ENCODE peak calls at places on chromosomes 3 and 15, in eight cellular contexts. One of them, this sample, is unnamed.
A peak's percentile ranks its signal among the peaks of the same experiment; 100 is the strongest.

GRCh38 chr3:196754215-196754937 is 14.7 kb downstream of the PAK2 start:
- DNase-seq in WTC11: no peak
- DNase-seq in activated naive CD4-positive, alpha-beta T cell: no peak
- DNase-seq in mammary epithelial cell: no peak
- DNase-seq in HuH-7.5: peak; percentile 12
- DNase-seq in T-helper 9 cell: no peak
- DNase-seq in nephron progenitor cell: no peak
- DNase-seq in adrenal gland: no peak
- DNase-seq in this sample: no peak

GRCh38 chr3:189041482-189042090 is 130.2 kb upstream of the TPRG1 start:
- DNase-seq in HuH-7.5: peak; percentile 14
- DNase-seq in adrenal gland: peak; percentile 23
- DNase-seq in nephron progenitor cell: peak; percentile 42
- DNase-seq in mammary epithelial cell: peak; percentile 73
- DNase-seq in T-helper 9 cell: peak; percentile 55
- DNase-seq in WTC11: peak; percentile 67
- DNase-seq in activated naive CD4-positive, alpha-beta T cell: no peak
- DNase-seq in this sample: peak; percentile 76

GRCh38 chr3:38003371-38003816 is 12.8 kb downstream of the VILL start:
- DNase-seq in adrenal gland: peak; percentile 54
- DNase-seq in HuH-7.5: peak; percentile 77
- DNase-seq in T-helper 9 cell: peak; percentile 45
- DNase-seq in activated naive CD4-positive, alpha-beta T cell: no peak
- DNase-seq in nephron progenitor cell: peak; percentile 85
- DNase-seq in mammary epithelial cell: no peak
- DNase-seq in WTC11: peak; percentile 91
- DNase-seq in this sample: peak; percentile 55

GRCh38 chr3:73502609-73503560 is 121.9 kb downstream of the PDZRN3 start:
- DNase-seq in nephron progenitor cell: peak; percentile 78
- DNase-seq in HuH-7.5: peak; percentile 19
- DNase-seq in T-helper 9 cell: peak; percentile 31
- DNase-seq in activated naive CD4-positive, alpha-beta T cell: peak; percentile 4
- DNase-seq in adrenal gland: peak; percentile 68
- DNase-seq in WTC11: peak; percentile 70
- DNase-seq in mammary epithelial cell: peak; percentile 41
- DNase-seq in this sample: peak; percentile 14

GRCh38 chr3:43222594-43222993 is 63.7 kb upstream of the SNRK start:
- DNase-seq in WTC11: no peak
- DNase-seq in nephron progenitor cell: no peak
- DNase-seq in T-helper 9 cell: no peak
- DNase-seq in adrenal gland: no peak
- DNase-seq in mammary epithelial cell: no peak
- DNase-seq in activated naive CD4-positive, alpha-beta T cell: no peak
- DNase-seq in HuH-7.5: no peak
- DNase-seq in this sample: no peak

GRCh38 chr3:100073555-100074307 is 40.6 kb downstream of the FILIP1L start:
- DNase-seq in HuH-7.5: no peak
- DNase-seq in T-helper 9 cell: no peak
- DNase-seq in adrenal gland: no peak
- DNase-seq in mammary epithelial cell: no peak
- DNase-seq in activated naive CD4-positive, alpha-beta T cell: no peak
- DNase-seq in WTC11: peak; percentile 28
- DNase-seq in nephron progenitor cell: peak; percentile 30
- DNase-seq in this sample: no peak

GRCh38 chr3:73060302-73060723 is 1.1 kb upstream of the EBLN2 start:
- DNase-seq in WTC11: no peak
- DNase-seq in activated naive CD4-positive, alpha-beta T cell: no peak
- DNase-seq in T-helper 9 cell: no peak
- DNase-seq in mammary epithelial cell: no peak
- DNase-seq in adrenal gland: no peak
- DNase-seq in nephron progenitor cell: no peak
- DNase-seq in HuH-7.5: no peak
- DNase-seq in this sample: no peak

GRCh38 chr3:151210676-151211381 is 7.8 kb upstream of the GPR171 start:
- DNase-seq in adrenal gland: no peak
- DNase-seq in mammary epithelial cell: no peak
- DNase-seq in nephron progenitor cell: no peak
- DNase-seq in HuH-7.5: no peak
- DNase-seq in T-helper 9 cell: no peak
- DNase-seq in WTC11: no peak
- DNase-seq in activated naive CD4-positive, alpha-beta T cell: no peak
- DNase-seq in this sample: peak; percentile 16

GRCh38 chr3:61947456-61947855 is 386.1 kb downstream of the PTPRG start:
- DNase-seq in mammary epithelial cell: no peak
- DNase-seq in HuH-7.5: no peak
- DNase-seq in T-helper 9 cell: no peak
- DNase-seq in adrenal gland: no peak
- DNase-seq in activated naive CD4-positive, alpha-beta T cell: no peak
- DNase-seq in WTC11: no peak
- DNase-seq in nephron progenitor cell: no peak
- DNase-seq in this sample: no peak

GRCh38 chr3:127816783-127817182 is 5.5 kb downstream of the MGLL start:
- DNase-seq in WTC11: no peak
- DNase-seq in HuH-7.5: no peak
- DNase-seq in activated naive CD4-positive, alpha-beta T cell: no peak
- DNase-seq in adrenal gland: no peak
- DNase-seq in T-helper 9 cell: no peak
- DNase-seq in mammary epithelial cell: no peak
- DNase-seq in nephron progenitor cell: no peak
- DNase-seq in this sample: no peak

GRCh38 chr3:111955876-111956275 is 22.9 kb upstream of the ABHD10 start:
- DNase-seq in nephron progenitor cell: no peak
- DNase-seq in mammary epithelial cell: no peak
- DNase-seq in HuH-7.5: no peak
- DNase-seq in T-helper 9 cell: no peak
- DNase-seq in activated naive CD4-positive, alpha-beta T cell: no peak
- DNase-seq in adrenal gland: no peak
- DNase-seq in WTC11: no peak
- DNase-seq in this sample: no peak

GRCh38 chr3:187288176-187288893 is 3.2 kb downstream of the MASP1 start:
- DNase-seq in HuH-7.5: no peak
- DNase-seq in activated naive CD4-positive, alpha-beta T cell: no peak
- DNase-seq in adrenal gland: no peak
- DNase-seq in nephron progenitor cell: no peak
- DNase-seq in mammary epithelial cell: no peak
- DNase-seq in T-helper 9 cell: no peak
- DNase-seq in WTC11: no peak
- DNase-seq in this sample: no peak

GRCh38 chr15:45384700-45385099 is 6.4 kb upstream of the GATM start:
- DNase-seq in mammary epithelial cell: no peak
- DNase-seq in nephron progenitor cell: no peak
- DNase-seq in adrenal gland: no peak
- DNase-seq in activated naive CD4-positive, alpha-beta T cell: no peak
- DNase-seq in WTC11: no peak
- DNase-seq in T-helper 9 cell: no peak
- DNase-seq in HuH-7.5: no peak
- DNase-seq in this sample: no peak

GRCh38 chr15:94064676-94065313 is 166.6 kb upstream of the MCTP2 start:
- DNase-seq in mammary epithelial cell: peak; percentile 46
- DNase-seq in activated naive CD4-positive, alpha-beta T cell: no peak
- DNase-seq in nephron progenitor cell: no peak
- DNase-seq in T-helper 9 cell: no peak
- DNase-seq in WTC11: no peak
- DNase-seq in HuH-7.5: no peak
- DNase-seq in adrenal gland: no peak
- DNase-seq in this sample: no peak

GRCh38 chr3:100436951-100437350 is 35.6 kb downstream of the LNP1 start:
- DNase-seq in T-helper 9 cell: no peak
- DNase-seq in HuH-7.5: no peak
- DNase-seq in activated naive CD4-positive, alpha-beta T cell: no peak
- DNase-seq in mammary epithelial cell: no peak
- DNase-seq in nephron progenitor cell: no peak
- DNase-seq in WTC11: no peak
- DNase-seq in adrenal gland: no peak
- DNase-seq in this sample: no peak

GRCh38 chr3:45665101-45665572 is 24.1 kb upstream of the SACM1L start:
- DNase-seq in adrenal gland: peak; percentile 47
- DNase-seq in nephron progenitor cell: peak; percentile 20
- DNase-seq in T-helper 9 cell: peak; percentile 36
- DNase-seq in HuH-7.5: no peak
- DNase-seq in activated naive CD4-positive, alpha-beta T cell: no peak
- DNase-seq in mammary epithelial cell: peak; percentile 61
- DNase-seq in WTC11: peak; percentile 50
- DNase-seq in this sample: peak; percentile 42

GRCh38 chr3:133926736-133927542 is 31.3 kb upstream of the RAB6B start:
- DNase-seq in mammary epithelial cell: no peak
- DNase-seq in T-helper 9 cell: no peak
- DNase-seq in adrenal gland: no peak
- DNase-seq in activated naive CD4-positive, alpha-beta T cell: no peak
- DNase-seq in nephron progenitor cell: peak; percentile 25
- DNase-seq in HuH-7.5: peak; percentile 79
- DNase-seq in WTC11: peak; percentile 42
- DNase-seq in this sample: no peak

GRCh38 chr3:46904303-46905190 is 27.0 kb downstream of the PTH1R start:
- DNase-seq in WTC11: no peak
- DNase-seq in HuH-7.5: no peak
- DNase-seq in activated naive CD4-positive, alpha-beta T cell: no peak
- DNase-seq in adrenal gland: no peak
- DNase-seq in T-helper 9 cell: no peak
- DNase-seq in nephron progenitor cell: no peak
- DNase-seq in mammary epithelial cell: no peak
- DNase-seq in this sample: no peak

GRCh38 chr3:134474956-134475355 is 10.8 kb downstream of the ANAPC13 start:
- DNase-seq in T-helper 9 cell: no peak
- DNase-seq in nephron progenitor cell: no peak
- DNase-seq in HuH-7.5: no peak
- DNase-seq in WTC11: no peak
- DNase-seq in mammary epithelial cell: peak; percentile 35
- DNase-seq in activated naive CD4-positive, alpha-beta T cell: no peak
- DNase-seq in adrenal gland: no peak
- DNase-seq in this sample: no peak

GRCh38 chr15:76169792-76170425 is 110.1 kb downstream of the TMEM266 start:
- DNase-seq in mammary epithelial cell: no peak
- DNase-seq in nephron progenitor cell: no peak
- DNase-seq in WTC11: no peak
- DNase-seq in T-helper 9 cell: no peak
- DNase-seq in HuH-7.5: no peak
- DNase-seq in adrenal gland: no peak
- DNase-seq in activated naive CD4-positive, alpha-beta T cell: no peak
- DNase-seq in this sample: no peak

GRCh38 chr3:29384640-29385039 is 103.8 kb downstream of the RBMS3 start:
- DNase-seq in HuH-7.5: no peak
- DNase-seq in adrenal gland: no peak
- DNase-seq in activated naive CD4-positive, alpha-beta T cell: no peak
- DNase-seq in nephron progenitor cell: no peak
- DNase-seq in mammary epithelial cell: peak; percentile 70
- DNase-seq in WTC11: no peak
- DNase-seq in T-helper 9 cell: no peak
- DNase-seq in this sample: no peak

GRCh38 chr3:42936157-42936981 is 30.4 kb downstream of the ZNF662 start:
- DNase-seq in activated naive CD4-positive, alpha-beta T cell: no peak
- DNase-seq in adrenal gland: peak; percentile 55
- DNase-seq in T-helper 9 cell: no peak
- DNase-seq in mammary epithelial cell: no peak
- DNase-seq in WTC11: no peak
- DNase-seq in HuH-7.5: no peak
- DNase-seq in nephron progenitor cell: no peak
- DNase-seq in this sample: no peak

GRCh38 chr15:40092416-40093223 is 16.1 kb downstream of the BMF start:
- DNase-seq in nephron progenitor cell: peak; percentile 67
- DNase-seq in adrenal gland: peak; percentile 68
- DNase-seq in WTC11: no peak
- DNase-seq in T-helper 9 cell: no peak
- DNase-seq in HuH-7.5: no peak
- DNase-seq in activated naive CD4-positive, alpha-beta T cell: no peak
- DNase-seq in mammary epithelial cell: no peak
- DNase-seq in this sample: no peak

GRCh38 chr3:187679638-187680396 is 9.6 kb upstream of the SST start:
- DNase-seq in HuH-7.5: peak; percentile 61
- DNase-seq in mammary epithelial cell: peak; percentile 48
- DNase-seq in nephron progenitor cell: peak; percentile 90
- DNase-seq in activated naive CD4-positive, alpha-beta T cell: peak; percentile 3
- DNase-seq in adrenal gland: peak; percentile 86
- DNase-seq in WTC11: peak; percentile 92
- DNase-seq in T-helper 9 cell: peak; percentile 61
- DNase-seq in this sample: peak; percentile 49

GRCh38 chr3:23248594-23249131 is 45.5 kb downstream of the UBE2E2 start:
- DNase-seq in HuH-7.5: no peak
- DNase-seq in activated naive CD4-positive, alpha-beta T cell: no peak
- DNase-seq in WTC11: no peak
- DNase-seq in adrenal gland: no peak
- DNase-seq in mammary epithelial cell: no peak
- DNase-seq in T-helper 9 cell: no peak
- DNase-seq in nephron progenitor cell: no peak
- DNase-seq in this sample: no peak

GRCh38 chr15:69843927-69844326 is 253.8 kb downstream of the TLE3 start:
- DNase-seq in WTC11: no peak
- DNase-seq in HuH-7.5: no peak
- DNase-seq in mammary epithelial cell: no peak
- DNase-seq in adrenal gland: no peak
- DNase-seq in nephron progenitor cell: no peak
- DNase-seq in T-helper 9 cell: no peak
- DNase-seq in activated naive CD4-positive, alpha-beta T cell: no peak
- DNase-seq in this sample: no peak

GRCh38 chr15:69509131-69509530 is 56.5 kb downstream of the RPLP1 start:
- DNase-seq in adrenal gland: no peak
- DNase-seq in activated naive CD4-positive, alpha-beta T cell: no peak
- DNase-seq in mammary epithelial cell: peak; percentile 38
- DNase-seq in HuH-7.5: no peak
- DNase-seq in WTC11: no peak
- DNase-seq in T-helper 9 cell: no peak
- DNase-seq in nephron progenitor cell: no peak
- DNase-seq in this sample: no peak

GRCh38 chr15:100111103-100112060 is 230.4 kb downstream of the ADAMTS17 start:
- DNase-seq in nephron progenitor cell: no peak
- DNase-seq in WTC11: no peak
- DNase-seq in T-helper 9 cell: no peak
- DNase-seq in mammary epithelial cell: peak; percentile 66
- DNase-seq in adrenal gland: peak; percentile 77
- DNase-seq in activated naive CD4-positive, alpha-beta T cell: no peak
- DNase-seq in HuH-7.5: no peak
- DNase-seq in this sample: no peak

GRCh38 chr3:138434276-138434874 is at the start of gene ESYT3:
- DNase-seq in nephron progenitor cell: peak; percentile 79
- DNase-seq in HuH-7.5: peak; percentile 85
- DNase-seq in WTC11: peak; percentile 86
- DNase-seq in mammary epithelial cell: peak; percentile 87
- DNase-seq in activated naive CD4-positive, alpha-beta T cell: no peak
- DNase-seq in adrenal gland: peak; percentile 50
- DNase-seq in T-helper 9 cell: no peak
- DNase-seq in this sample: peak; percentile 10

GRCh38 chr15:60397772-60398445 is at the start of gene ANXA2:
- DNase-seq in WTC11: peak; percentile 69
- DNase-seq in mammary epithelial cell: peak; percentile 91
- DNase-seq in T-helper 9 cell: peak; percentile 80
- DNase-seq in HuH-7.5: peak; percentile 70
- DNase-seq in activated naive CD4-positive, alpha-beta T cell: peak; percentile 36
- DNase-seq in adrenal gland: peak; percentile 85
- DNase-seq in nephron progenitor cell: peak; percentile 57
- DNase-seq in this sample: peak; percentile 84

GRCh38 chr3:134392336-134392983 is 18.2 kb upstream of the AMOTL2 start:
- DNase-seq in HuH-7.5: no peak
- DNase-seq in nephron progenitor cell: no peak
- DNase-seq in adrenal gland: no peak
- DNase-seq in T-helper 9 cell: no peak
- DNase-seq in WTC11: no peak
- DNase-seq in mammary epithelial cell: no peak
- DNase-seq in activated naive CD4-positive, alpha-beta T cell: no peak
- DNase-seq in this sample: no peak